ENCODE peak calls at places on chromosomes 5 and 9, in seven cellular contexts. One of them, this sample, is unnamed.

GRCh38 chr5:6728011-6728794 is 15.0 kb downstream of the TENT4A start:
- DNase-seq in adrenal gland: no peak
- DNase-seq in uterus: no peak
- DNase-seq in HCT116: no peak
- DNase-seq in gastrocnemius medialis: no peak
- DNase-seq in esophagus squamous epithelium: no peak
- DNase-seq in transverse colon: no peak
- DNase-seq in this sample: no peak

GRCh38 chr5:87127956-87128687 is 139.6 kb upstream of the RASA1 start:
- DNase-seq in uterus: no peak
- DNase-seq in gastrocnemius medialis: no peak
- DNase-seq in HCT116: no peak
- DNase-seq in adrenal gland: no peak
- DNase-seq in esophagus squamous epithelium: no peak
- DNase-seq in transverse colon: no peak
- DNase-seq in this sample: no peak

GRCh38 chr5:95631991-95632675 is 12.2 kb downstream of the GPR150 start:
- DNase-seq in gastrocnemius medialis: peak
- DNase-seq in esophagus squamous epithelium: no peak
- DNase-seq in adrenal gland: peak
- DNase-seq in transverse colon: peak
- DNase-seq in HCT116: no peak
- DNase-seq in uterus: no peak
- DNase-seq in this sample: peak

GRCh38 chr5:150473673-150474358 is 24.3 kb upstream of the RPS14 start:
- DNase-seq in adrenal gland: no peak
- DNase-seq in uterus: no peak
- DNase-seq in gastrocnemius medialis: no peak
- DNase-seq in esophagus squamous epithelium: no peak
- DNase-seq in transverse colon: no peak
- DNase-seq in HCT116: no peak
- DNase-seq in this sample: no peak

GRCh38 chr5:132394681-132395259 is 25.3 kb downstream of the SLC22A5 start:
- DNase-seq in HCT116: no peak
- DNase-seq in gastrocnemius medialis: no peak
- DNase-seq in adrenal gland: no peak
- DNase-seq in transverse colon: no peak
- DNase-seq in uterus: no peak
- DNase-seq in esophagus squamous epithelium: no peak
- DNase-seq in this sample: no peak

GRCh38 chr9:27787941-27788340 is 214.7 kb upstream of the C9orf72 start:
- DNase-seq in transverse colon: no peak
- DNase-seq in adrenal gland: no peak
- DNase-seq in uterus: no peak
- DNase-seq in gastrocnemius medialis: no peak
- DNase-seq in esophagus squamous epithelium: no peak
- DNase-seq in HCT116: no peak
- DNase-seq in this sample: no peak

GRCh38 chr5:40551706-40552557 is 127.8 kb upstream of the PTGER4 start:
- DNase-seq in gastrocnemius medialis: no peak
- DNase-seq in uterus: no peak
- DNase-seq in HCT116: no peak
- DNase-seq in esophagus squamous epithelium: no peak
- DNase-seq in transverse colon: no peak
- DNase-seq in adrenal gland: no peak
- DNase-seq in this sample: no peak

GRCh38 chr9:87682085-87682484 is 43.8 kb upstream of the CTSL start:
- DNase-seq in HCT116: no peak
- DNase-seq in gastrocnemius medialis: no peak
- DNase-seq in adrenal gland: no peak
- DNase-seq in esophagus squamous epithelium: no peak
- DNase-seq in transverse colon: no peak
- DNase-seq in uterus: no peak
- DNase-seq in this sample: no peak

GRCh38 chr5:38783011-38783551 is 62.7 kb upstream of the OSMR start:
- DNase-seq in esophagus squamous epithelium: no peak
- DNase-seq in transverse colon: no peak
- DNase-seq in adrenal gland: peak
- DNase-seq in gastrocnemius medialis: peak
- DNase-seq in uterus: no peak
- DNase-seq in HCT116: no peak
- DNase-seq in this sample: no peak

GRCh38 chr9:16150938-16151650 is 598.3 kb downstream of the CCDC171 start:
- DNase-seq in HCT116: no peak
- DNase-seq in esophagus squamous epithelium: no peak
- DNase-seq in adrenal gland: no peak
- DNase-seq in transverse colon: no peak
- DNase-seq in uterus: peak
- DNase-seq in gastrocnemius medialis: no peak
- DNase-seq in this sample: no peak

GRCh38 chr5:148751025-148751424 is 75.4 kb upstream of the ADRB2 start:
- DNase-seq in HCT116: no peak
- DNase-seq in uterus: no peak
- DNase-seq in gastrocnemius medialis: no peak
- DNase-seq in transverse colon: no peak
- DNase-seq in adrenal gland: no peak
- DNase-seq in esophagus squamous epithelium: no peak
- DNase-seq in this sample: no peak

GRCh38 chr9:131220485-131220884 is 55.8 kb downstream of the FAM78A start:
- DNase-seq in gastrocnemius medialis: no peak
- DNase-seq in uterus: no peak
- DNase-seq in transverse colon: no peak
- DNase-seq in esophagus squamous epithelium: no peak
- DNase-seq in adrenal gland: no peak
- DNase-seq in HCT116: no peak
- DNase-seq in this sample: no peak

GRCh38 chr5:134072471-134073220 is 41.8 kb upstream of the TCF7 start:
- DNase-seq in adrenal gland: no peak
- DNase-seq in uterus: no peak
- DNase-seq in transverse colon: no peak
- DNase-seq in gastrocnemius medialis: no peak
- DNase-seq in HCT116: no peak
- DNase-seq in esophagus squamous epithelium: no peak
- DNase-seq in this sample: no peak

GRCh38 chr5:134071850-134072207 is 42.7 kb upstream of the TCF7 start:
- DNase-seq in adrenal gland: no peak
- DNase-seq in uterus: no peak
- DNase-seq in esophagus squamous epithelium: no peak
- DNase-seq in transverse colon: no peak
- DNase-seq in gastrocnemius medialis: no peak
- DNase-seq in HCT116: no peak
- DNase-seq in this sample: no peak

GRCh38 chr5:134070648-134070978 is 43.9 kb upstream of the TCF7 start:
- DNase-seq in adrenal gland: no peak
- DNase-seq in gastrocnemius medialis: no peak
- DNase-seq in HCT116: no peak
- DNase-seq in uterus: no peak
- DNase-seq in transverse colon: no peak
- DNase-seq in esophagus squamous epithelium: no peak
- DNase-seq in this sample: no peak

GRCh38 chr5:134069553-134069952 is 44.9 kb upstream of the TCF7 start:
- DNase-seq in transverse colon: no peak
- DNase-seq in esophagus squamous epithelium: no peak
- DNase-seq in HCT116: no peak
- DNase-seq in gastrocnemius medialis: no peak
- DNase-seq in uterus: no peak
- DNase-seq in adrenal gland: no peak
- DNase-seq in this sample: no peak

DNA sequence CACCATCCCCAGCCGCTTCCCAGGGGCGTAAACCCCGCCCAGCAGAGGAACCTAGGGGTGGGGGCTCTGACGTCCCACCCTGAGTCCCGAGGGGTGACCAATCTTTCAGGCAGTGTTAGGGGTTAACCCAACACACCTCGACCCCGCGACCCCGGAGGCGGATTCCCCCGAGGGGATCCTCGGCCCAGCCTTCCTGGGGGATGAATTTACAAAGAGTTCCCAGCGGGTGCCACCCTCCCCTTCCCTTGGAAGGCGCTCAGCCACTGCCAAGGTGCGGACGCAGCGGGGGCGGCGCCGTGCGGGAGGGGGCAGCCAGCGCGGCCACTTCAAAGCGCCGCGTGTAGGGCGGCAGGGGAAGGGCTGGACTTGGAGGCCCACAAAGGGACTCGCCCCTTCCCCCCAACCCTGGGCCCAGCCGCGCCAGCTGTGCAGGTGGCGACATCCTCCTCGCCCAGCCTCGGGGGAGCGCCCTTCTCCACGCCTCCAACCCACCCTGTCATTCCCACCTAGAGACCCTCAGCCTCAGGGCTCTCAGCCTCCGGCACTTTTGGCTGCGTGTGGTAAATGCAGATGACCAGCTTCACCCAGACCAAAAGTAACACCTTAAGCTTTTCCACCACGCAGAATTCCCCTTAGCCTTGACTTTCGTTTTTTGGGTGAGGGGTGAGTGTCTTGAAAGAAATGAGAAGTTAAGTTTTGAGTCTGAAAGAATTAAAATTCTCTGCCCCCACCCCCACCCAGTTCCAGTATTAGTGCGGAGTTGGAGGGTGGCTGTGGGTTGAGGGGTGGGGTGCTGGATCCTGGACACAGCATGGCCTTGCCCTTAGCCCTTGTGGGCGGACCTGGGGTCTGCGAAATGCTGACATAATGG is 43.3 kb upstream of the TCF7 start:
- DNase-seq in esophagus squamous epithelium: no peak
- DNase-seq in gastrocnemius medialis: no peak
- DNase-seq in adrenal gland: no peak
- DNase-seq in HCT116: no peak
- DNase-seq in uterus: no peak
- DNase-seq in transverse colon: peak
- DNase-seq in this sample: peak
- TF ChIP-seq POLR2A in esophagus squamous epithelium: no peak
- TF ChIP-seq POLR2A in gastrocnemius medialis: no peak
- TF ChIP-seq POLR2A in adrenal gland: no peak
- TF ChIP-seq POLR2A in HCT116: no peak
- TF ChIP-seq POLR2A in uterus: no peak
- TF ChIP-seq POLR2A in transverse colon: no peak
- TF ChIP-seq POLR2A in this sample: no peak

GRCh38 chr9:35518212-35518917 is 28.5 kb downstream of the RUSC2 start:
- DNase-seq in transverse colon: no peak
- DNase-seq in esophagus squamous epithelium: no peak
- DNase-seq in adrenal gland: peak
- DNase-seq in gastrocnemius medialis: peak
- DNase-seq in HCT116: peak
- DNase-seq in uterus: no peak
- DNase-seq in this sample: peak
- TF ChIP-seq POLR2A in transverse colon: no peak
- TF ChIP-seq POLR2A in esophagus squamous epithelium: no peak
- TF ChIP-seq POLR2A in adrenal gland: no peak
- TF ChIP-seq POLR2A in gastrocnemius medialis: peak
- TF ChIP-seq POLR2A in HCT116: no peak
- TF ChIP-seq POLR2A in uterus: no peak
- TF ChIP-seq POLR2A in this sample: peak

GRCh38 chr5:100901851-100902341 is 1.2 kb downstream of the ST8SIA4 start:
- DNase-seq in adrenal gland: peak
- DNase-seq in HCT116: no peak
- DNase-seq in gastrocnemius medialis: peak
- DNase-seq in esophagus squamous epithelium: peak
- DNase-seq in uterus: no peak
- DNase-seq in transverse colon: peak
- DNase-seq in this sample: peak

GRCh38 chr5:100905259-100905914 is 2.3 kb upstream of the ST8SIA4 start:
- DNase-seq in gastrocnemius medialis: no peak
- DNase-seq in transverse colon: no peak
- DNase-seq in esophagus squamous epithelium: no peak
- DNase-seq in uterus: no peak
- DNase-seq in HCT116: no peak
- DNase-seq in adrenal gland: no peak
- DNase-seq in this sample: no peak

GRCh38 chr5:100902406-100903035 is 561 bp downstream of the ST8SIA4 start:
- DNase-seq in gastrocnemius medialis: no peak
- DNase-seq in uterus: no peak
- DNase-seq in HCT116: no peak
- DNase-seq in transverse colon: no peak
- DNase-seq in esophagus squamous epithelium: no peak
- DNase-seq in adrenal gland: no peak
- DNase-seq in this sample: peak

GRCh38 chr5:100904259-100904822 is 1.3 kb upstream of the ST8SIA4 start:
- DNase-seq in gastrocnemius medialis: no peak
- DNase-seq in adrenal gland: no peak
- DNase-seq in esophagus squamous epithelium: peak
- DNase-seq in uterus: no peak
- DNase-seq in transverse colon: peak
- DNase-seq in HCT116: no peak
- DNase-seq in this sample: no peak

GRCh38 chr5:100903036-100903887 is at the start of gene ST8SIA4:
- DNase-seq in esophagus squamous epithelium: peak
- DNase-seq in gastrocnemius medialis: peak
- DNase-seq in transverse colon: peak
- DNase-seq in HCT116: no peak
- DNase-seq in adrenal gland: peak
- DNase-seq in uterus: peak
- DNase-seq in this sample: no peak
- TF ChIP-seq POLR2A in esophagus squamous epithelium: no peak
- TF ChIP-seq POLR2A in gastrocnemius medialis: peak
- TF ChIP-seq POLR2A in transverse colon: peak
- TF ChIP-seq POLR2A in HCT116: no peak
- TF ChIP-seq POLR2A in adrenal gland: no peak
- TF ChIP-seq POLR2A in uterus: peak
- TF ChIP-seq POLR2A in this sample: no peak

GRCh38 chr9:128099932-128100491 is 27.5 kb downstream of the PTGES2 start:
- DNase-seq in HCT116: no peak
- DNase-seq in transverse colon: no peak
- DNase-seq in gastrocnemius medialis: no peak
- DNase-seq in uterus: no peak
- DNase-seq in esophagus squamous epithelium: no peak
- DNase-seq in adrenal gland: no peak
- DNase-seq in this sample: no peak

GRCh38 chr9:128102196-128102595 is 25.3 kb downstream of the PTGES2 start:
- DNase-seq in adrenal gland: no peak
- DNase-seq in HCT116: no peak
- DNase-seq in esophagus squamous epithelium: no peak
- DNase-seq in gastrocnemius medialis: peak
- DNase-seq in transverse colon: no peak
- DNase-seq in uterus: no peak
- DNase-seq in this sample: no peak

GRCh38 chr9:128100581-128100980 is 26.9 kb downstream of the PTGES2 start:
- DNase-seq in adrenal gland: no peak
- DNase-seq in HCT116: no peak
- DNase-seq in gastrocnemius medialis: no peak
- DNase-seq in transverse colon: no peak
- DNase-seq in esophagus squamous epithelium: no peak
- DNase-seq in uterus: no peak
- DNase-seq in this sample: peak

GRCh38 chr9:128101690-128102089 is 25.8 kb downstream of the PTGES2 start:
- DNase-seq in esophagus squamous epithelium: no peak
- DNase-seq in gastrocnemius medialis: peak
- DNase-seq in HCT116: no peak
- DNase-seq in adrenal gland: peak
- DNase-seq in transverse colon: no peak
- DNase-seq in uterus: no peak
- DNase-seq in this sample: no peak

DNA sequence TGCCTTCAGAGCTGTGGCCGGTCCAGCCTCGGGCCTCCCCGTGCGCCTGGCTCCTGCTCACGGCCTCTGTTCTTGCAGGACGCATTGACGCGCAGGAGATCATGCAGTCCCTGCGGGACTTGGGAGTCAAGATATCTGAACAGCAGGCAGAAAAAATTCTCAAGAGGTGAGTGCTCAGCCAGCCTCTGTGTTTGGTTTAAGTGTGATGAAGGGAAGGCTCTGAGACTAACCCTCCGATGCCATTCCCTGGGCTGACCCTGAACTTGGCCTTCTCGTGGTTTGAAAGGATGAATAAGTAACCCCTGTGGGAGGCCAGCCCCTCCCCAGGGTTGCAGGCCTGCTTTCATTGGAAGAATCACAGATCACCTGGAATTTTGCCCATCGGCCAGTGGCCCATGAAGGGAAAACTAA is 26.3 kb downstream of the PTGES2 start:
- DNase-seq in esophagus squamous epithelium: no peak
- DNase-seq in transverse colon: no peak
- DNase-seq in adrenal gland: peak
- DNase-seq in HCT116: no peak
- DNase-seq in gastrocnemius medialis: peak
- DNase-seq in uterus: peak
- DNase-seq in this sample: no peak
- TF ChIP-seq POLR2A in esophagus squamous epithelium: no peak
- TF ChIP-seq POLR2A in transverse colon: no peak
- TF ChIP-seq POLR2A in adrenal gland: no peak
- TF ChIP-seq POLR2A in HCT116: no peak
- TF ChIP-seq POLR2A in gastrocnemius medialis: no peak
- TF ChIP-seq POLR2A in uterus: no peak
- TF ChIP-seq POLR2A in this sample: no peak

This sample was measured in body of pancreas.